ENCODE peak calls at places on chromosomes 16 and 17, in four cellular contexts. F, S, J and H are unnamed samples.
A peak's percentile ranks its signal among the peaks of the same experiment; 100 is the strongest.

GRCh38 chr16:23509763-23510153 is 536 bp downstream of the GGA2 start:
- DNase-seq in J (no peak), F (peak; percentile 87), S (peak; percentile 36), H (no peak)

GRCh38 chr17:66814026-66814425 is 20.9 kb upstream of the CACNG5 start:
- DNase-seq in S (no peak), F (no peak), J (no peak), H (no peak)

GRCh38 chr16:26838931-26839330 is 227.8 kb upstream of the C16orf82 start:
- DNase-seq in S (no peak), F (no peak), J (no peak), H (no peak)

GRCh38 chr16:22728167-22728836 is 85.7 kb upstream of the HS3ST2 start:
- DNase-seq in F (no peak), S (no peak), J (no peak), H (no peak)

GRCh38 chr16:7763111-7763510 is 430.5 kb downstream of the RBFOX1 start:
- DNase-seq in J (no peak), F (no peak), S (no peak), H (no peak)

GRCh38 chr17:59470624-59471297 is 94.6 kb upstream of the DHX40 start:
- DNase-seq in J (no peak), F (no peak), S (no peak), H (no peak)

GRCh38 chr17:31400481-31400950 is 9.0 kb downstream of the RAB11FIP4 start:
- DNase-seq in S (no peak), J (no peak), F (no peak), H (no peak)

GRCh38 chr17:66711936-66712335 is 123.0 kb upstream of the CACNG5 start:
- DNase-seq in F (no peak), S (no peak), J (no peak), H (no peak)

GRCh38 chr17:64686705-64687104 is 24.6 kb upstream of the SMURF2 start:
- DNase-seq in F (no peak), S (no peak), J (no peak), H (no peak)

GRCh38 chr16:10421596-10421995 is 35.7 kb downstream of the ATF7IP2 start:
- DNase-seq in S (no peak), J (no peak), F (no peak), H (no peak)

GRCh38 chr16:11205065-11205699 is 50.8 kb downstream of the SOCS1 start:
- DNase-seq in F (no peak), S (no peak), J (no peak), H (no peak)

GRCh38 chr16:88376053-88376834 is 6.5 kb upstream of the ZNF469 start:
- DNase-seq in J (no peak), S (no peak), F (no peak), H (no peak)

GRCh38 chr16:86512301-86512859 is 2.1 kb downstream of the FOXF1 start:
- DNase-seq in F (peak; percentile 62), J (no peak), S (no peak), H (no peak)

GRCh38 chr16:86514656-86515376 is 4.5 kb downstream of the FOXF1 start:
- DNase-seq in J (no peak), S (no peak), F (no peak), H (no peak)

GRCh38 chr16:86515420-86515779 is 5.1 kb downstream of the FOXF1 start:
- DNase-seq in F (peak; percentile 80), J (no peak), S (no peak), H (no peak)

GRCh38 chr16:86512860-86513470 is 2.6 kb downstream of the FOXF1 start:
- DNase-seq in S (no peak), J (no peak), F (no peak), H (no peak)

DNA sequence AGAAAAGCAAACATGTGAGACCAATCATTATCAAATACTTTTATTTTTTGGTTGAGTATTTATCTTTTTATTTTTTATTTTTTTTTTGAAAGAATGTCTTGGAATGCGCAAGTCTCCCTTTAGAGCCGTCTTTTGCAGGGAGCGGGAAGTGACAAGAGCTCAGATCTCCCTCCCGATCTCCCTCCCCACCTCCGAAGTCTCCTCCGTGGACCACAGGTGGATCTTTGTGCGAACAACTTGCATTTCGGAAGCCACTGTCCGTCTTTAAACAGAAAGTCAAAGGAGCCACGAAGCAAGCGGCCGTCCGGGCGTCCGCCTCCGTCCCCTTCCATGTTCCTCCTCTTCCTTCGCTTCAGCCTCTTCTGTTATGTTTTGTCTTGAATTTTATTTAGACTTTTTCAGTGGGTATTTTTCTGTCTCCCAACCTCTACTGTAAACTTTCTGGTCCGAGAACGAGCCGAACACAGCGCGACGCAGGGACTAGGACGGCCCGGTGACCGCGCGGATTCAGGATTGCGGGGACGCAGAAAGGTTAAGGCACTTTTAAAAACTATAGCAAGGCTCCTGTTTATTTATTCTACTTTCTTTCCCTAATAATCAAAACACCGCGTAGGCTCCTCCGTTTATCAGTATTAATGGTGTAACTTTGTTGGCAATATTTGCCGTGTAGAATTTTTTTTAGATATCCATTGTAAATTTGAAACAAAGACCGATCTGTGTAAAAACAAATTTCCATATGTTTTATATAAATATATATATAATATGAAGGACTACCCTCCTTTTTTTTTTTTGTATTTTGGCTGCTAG is 3.3 kb downstream of the FOXF1 start:
- DNase-seq in J (no peak), S (no peak), F (no peak), H (no peak)
- TF ChIP-seq EZH2 in J (no peak), S (no peak), F (peak; percentile 95), H (no peak)

GRCh38 chr17:42535400-42536047 is 517 bp upstream of the NAGLU start:
- DNase-seq in S (no peak), J (no peak), F (no peak), H (no peak)

GRCh38 chr17:42527932-42528331 is 8.1 kb upstream of the NAGLU start:
- DNase-seq in F (no peak), S (no peak), J (no peak), H (no peak)

GRCh38 chr17:42531455-42532354 is 4.3 kb upstream of the NAGLU start:
- DNase-seq in J (peak; percentile 55), F (peak; percentile 87), S (peak; percentile 68), H (no peak)

GRCh38 chr17:42529054-42529453 is 7.0 kb upstream of the NAGLU start:
- DNase-seq in F (no peak), S (no peak), J (no peak), H (no peak)

DNA sequence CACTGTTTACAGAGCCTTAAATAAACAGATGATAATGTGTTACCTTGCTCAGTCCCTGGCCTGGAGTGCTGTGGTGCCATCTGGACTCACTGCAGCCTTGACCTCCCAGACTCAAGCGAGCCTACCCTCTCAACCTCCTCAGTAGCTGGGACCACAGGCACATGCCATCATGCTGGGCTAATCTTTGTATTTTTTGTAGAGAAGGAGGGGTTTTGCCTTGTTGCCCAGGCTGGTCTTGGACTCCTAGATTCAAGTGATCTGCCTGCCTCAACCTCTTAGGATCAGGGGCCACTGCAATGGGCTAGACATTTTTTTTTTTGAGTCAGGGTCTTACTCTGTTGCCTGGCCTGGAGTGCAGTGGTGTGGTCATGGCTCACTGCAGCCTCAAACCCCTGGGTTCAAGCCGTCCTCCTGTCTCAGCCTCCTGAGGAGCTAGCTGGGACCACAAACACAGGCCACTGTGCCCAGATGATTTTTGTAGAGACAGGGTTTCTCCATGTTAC is 5.0 kb upstream of the NAGLU start:
- DNase-seq in F (no peak), J (no peak), S (no peak), H (no peak)
- H3K27ac ChIP-seq in F (no peak overlapping the region), J (no peak overlapping the region), S (peak overlapping the region; percentile 41), H (no peak overlapping the region)

GRCh38 chr16:55656695-55657092 is 906 bp downstream of the SLC6A2 start:
- DNase-seq in J (no peak), F (no peak), S (no peak), H (no peak)
- TF ChIP-seq EZH2 in J (no peak), F (peak; percentile 77), S (no peak), H (no peak)

GRCh38 chr16:24841291-24841690 is 4.5 kb upstream of the SLC5A11 start:
- DNase-seq in S (no peak), F (no peak), J (no peak), H (no peak)

GRCh38 chr16:24837969-24838368 is 7.8 kb upstream of the SLC5A11 start:
- DNase-seq in F (no peak), J (no peak), S (no peak), H (no peak)

GRCh38 chr16:24836836-24837235 is 8.9 kb upstream of the SLC5A11 start:
- DNase-seq in J (no peak), S (no peak), F (no peak), H (no peak)

GRCh38 chr16:24838554-24839266 is 7.1 kb upstream of the SLC5A11 start:
- DNase-seq in J (peak; percentile 39), F (no peak), S (no peak), H (no peak)

GRCh38 chr16:24839347-24839972 is 6.3 kb upstream of the SLC5A11 start:
- DNase-seq in S (no peak), J (no peak), F (no peak), H (no peak)
- H3K27ac ChIP-seq in S (no peak overlapping the region), J (peak overlapping the region; percentile 65), F (no peak overlapping the region), H (no peak overlapping the region)

GRCh38 chr17:38606646-38607611 is 1.2 kb upstream of the SRCIN1 start:
- DNase-seq in J (peak; percentile 33), S (peak; percentile 5), F (no peak), H (no peak)
- TF ChIP-seq EZH2 in J (no peak), S (no peak), F (peak; percentile 28), H (no peak)

GRCh38 chr17:81053043-81053970 is 18.4 kb downstream of the BAIAP2 start:
- DNase-seq in S (no peak), F (no peak), J (no peak), H (no peak)
- H3K27ac ChIP-seq in S (no peak overlapping the region), F (no peak overlapping the region), J (no peak overlapping the region), H (no peak overlapping the region)

DNA sequence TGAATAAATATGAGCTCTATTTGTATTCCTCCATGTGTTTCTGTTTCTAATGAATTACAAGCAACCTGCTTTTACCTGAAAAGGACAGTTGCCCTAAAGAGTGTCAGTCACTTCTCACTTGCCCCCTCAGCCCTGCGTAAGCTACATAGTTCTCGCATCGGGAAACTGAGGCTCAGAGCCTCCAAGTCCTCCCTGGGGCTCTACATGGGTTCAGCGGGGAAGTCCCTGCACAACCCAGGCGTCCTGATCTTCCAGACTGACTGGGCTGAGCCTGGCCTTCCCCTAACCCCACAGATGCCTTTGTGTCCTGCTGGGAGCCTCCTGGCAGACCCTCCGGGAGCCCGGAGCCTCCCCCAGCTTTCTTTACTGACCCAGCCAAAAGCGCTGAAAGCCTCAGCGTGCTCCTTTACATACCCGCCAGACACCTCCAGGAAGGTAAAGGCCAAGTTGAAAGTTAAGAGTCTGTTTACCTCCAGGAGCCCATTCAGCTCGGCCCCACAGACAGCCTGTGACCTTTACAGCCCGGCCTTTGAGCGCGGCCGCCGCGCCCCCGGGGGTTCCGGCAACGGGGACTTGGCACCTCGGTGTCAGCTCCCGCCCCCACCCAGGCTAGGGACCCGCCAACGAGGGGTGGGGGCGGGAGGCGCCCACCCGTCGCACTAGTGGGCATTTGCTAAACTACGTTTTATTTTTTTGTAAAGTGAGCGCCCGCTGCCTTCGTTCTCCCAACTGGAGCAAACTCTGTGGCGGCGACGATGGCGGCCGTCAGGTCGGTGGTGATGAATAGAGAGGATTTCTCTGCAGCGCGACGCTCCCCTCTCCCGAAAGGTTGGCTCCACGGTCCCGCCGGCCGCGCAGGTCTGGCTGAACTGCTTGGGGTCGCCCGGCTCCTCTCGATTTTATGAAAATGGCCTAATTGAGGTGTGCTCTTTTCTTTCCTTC is 4.4 kb upstream of the HOXB13 start:
- DNase-seq in F (peak; percentile 50), S (no peak), J (no peak), H (no peak)
- TF ChIP-seq EZH2 in F (peak; percentile 87), S (peak; percentile 59), J (no peak), H (no peak)